ENCODE peak calls at places on chromosomes 3 and 15, in five cellular contexts. One of them, this sample, is unnamed. For H3K4me1, the result is how much of the 10 kb centered on the place peaks cover.

GRCh38 chr3:61111764-61112163 is 139.5 kb downstream of the FHIT start:
- DNase-seq in SK-N-SH: no peak
- DNase-seq in mesendoderm: no peak
- DNase-seq in prostate gland: no peak
- DNase-seq in transverse colon: peak
- DNase-seq in this sample: no peak

GRCh38 chr15:100159436-100159835 is 182.3 kb downstream of the ADAMTS17 start:
- DNase-seq in transverse colon: no peak
- DNase-seq in mesendoderm: no peak
- DNase-seq in prostate gland: no peak
- DNase-seq in SK-N-SH: no peak
- DNase-seq in this sample: no peak

GRCh38 chr3:45224824-45225464 is 1.1 kb downstream of the TMEM158 start:
- DNase-seq in transverse colon: peak
- DNase-seq in mesendoderm: peak
- DNase-seq in prostate gland: peak
- DNase-seq in SK-N-SH: peak
- DNase-seq in this sample: peak

GRCh38 chr3:61253756-61254155 is 2.5 kb upstream of the FHIT start:
- DNase-seq in mesendoderm: no peak
- DNase-seq in prostate gland: no peak
- DNase-seq in SK-N-SH: no peak
- DNase-seq in transverse colon: no peak
- DNase-seq in this sample: no peak

GRCh38 chr15:88491158-88491557 is 23.6 kb downstream of the MRPS11 start:
- DNase-seq in transverse colon: no peak
- DNase-seq in SK-N-SH: no peak
- DNase-seq in prostate gland: no peak
- DNase-seq in mesendoderm: no peak
- DNase-seq in this sample: no peak

GRCh38 chr15:36024066-36024465 is 478.1 kb upstream of the DPH6 start:
- DNase-seq in transverse colon: no peak
- DNase-seq in SK-N-SH: no peak
- DNase-seq in mesendoderm: no peak
- DNase-seq in prostate gland: no peak
- DNase-seq in this sample: no peak

GRCh38 chr15:32682569-32682968 is 35.2 kb upstream of the GREM1 start:
- DNase-seq in transverse colon: no peak
- DNase-seq in SK-N-SH: no peak
- DNase-seq in mesendoderm: no peak
- DNase-seq in prostate gland: no peak
- DNase-seq in this sample: no peak

GRCh38 chr3:105608623-105609022 is 241.9 kb downstream of the ALCAM start:
- DNase-seq in mesendoderm: peak
- DNase-seq in SK-N-SH: no peak
- DNase-seq in transverse colon: no peak
- DNase-seq in prostate gland: no peak
- DNase-seq in this sample: no peak

GRCh38 chr3:67329358-67329757 is 325.1 kb downstream of the SUCLG2 start:
- DNase-seq in transverse colon: no peak
- DNase-seq in prostate gland: no peak
- DNase-seq in mesendoderm: peak
- DNase-seq in SK-N-SH: no peak
- DNase-seq in this sample: no peak

GRCh38 chr3:109548192-109548938 is 211.0 kb upstream of the DPPA4 start:
- DNase-seq in SK-N-SH: no peak
- DNase-seq in prostate gland: no peak
- DNase-seq in transverse colon: no peak
- DNase-seq in mesendoderm: no peak
- DNase-seq in this sample: no peak

GRCh38 chr15:77852241-77853007 is 219.7 kb upstream of the LINGO1 start:
- DNase-seq in transverse colon: no peak
- DNase-seq in mesendoderm: no peak
- DNase-seq in SK-N-SH: no peak
- DNase-seq in prostate gland: no peak
- DNase-seq in this sample: no peak

GRCh38 chr3:155243512-155243921 is 50.0 kb downstream of the STRIT1 start:
- DNase-seq in transverse colon: no peak
- DNase-seq in prostate gland: no peak
- DNase-seq in mesendoderm: no peak
- DNase-seq in SK-N-SH: no peak
- DNase-seq in this sample: no peak

GRCh38 chr3:67109651-67110204 is 111.6 kb downstream of the KBTBD8 start:
- DNase-seq in prostate gland: no peak
- DNase-seq in mesendoderm: peak
- DNase-seq in transverse colon: no peak
- DNase-seq in SK-N-SH: peak
- DNase-seq in this sample: no peak

GRCh38 chr15:71538922-71539321 is 271.4 kb upstream of the NR2E3 start:
- DNase-seq in transverse colon: no peak
- DNase-seq in mesendoderm: no peak
- DNase-seq in SK-N-SH: no peak
- DNase-seq in prostate gland: no peak
- DNase-seq in this sample: no peak

GRCh38 chr3:52831500-52832301 is 1.2 kb upstream of the ITIH4 start:
- DNase-seq in prostate gland: peak
- DNase-seq in transverse colon: peak
- DNase-seq in mesendoderm: no peak
- DNase-seq in SK-N-SH: peak
- DNase-seq in this sample: peak

GRCh38 chr3:31213869-31214486 is 318.7 kb upstream of the STT3B start:
- DNase-seq in SK-N-SH: no peak
- DNase-seq in prostate gland: no peak
- DNase-seq in transverse colon: peak
- DNase-seq in mesendoderm: no peak
- DNase-seq in this sample: no peak

GRCh38 chr3:185362850-185363661 is at the start of gene MAP3K13:
- DNase-seq in mesendoderm: peak
- DNase-seq in prostate gland: peak
- DNase-seq in SK-N-SH: peak
- DNase-seq in transverse colon: peak
- DNase-seq in this sample: peak

GRCh38 chr15:67000896-67001295 is 64.5 kb upstream of the SMAD3 start:
- DNase-seq in prostate gland: no peak
- DNase-seq in SK-N-SH: no peak
- DNase-seq in mesendoderm: no peak
- DNase-seq in transverse colon: no peak
- DNase-seq in this sample: no peak

GRCh38 chr15:75573001-75573400 is 6.1 kb downstream of the PTPN9 start:
- DNase-seq in SK-N-SH: no peak
- DNase-seq in transverse colon: no peak
- DNase-seq in mesendoderm: peak
- DNase-seq in prostate gland: no peak
- DNase-seq in this sample: no peak

GRCh38 chr3:155270063-155270462 is 23.4 kb downstream of the STRIT1 start:
- DNase-seq in SK-N-SH: no peak
- DNase-seq in transverse colon: no peak
- DNase-seq in prostate gland: no peak
- DNase-seq in mesendoderm: no peak
- DNase-seq in this sample: no peak

GRCh38 chr15:67296684-67297083 is 42.1 kb downstream of the IQCH start:
- DNase-seq in transverse colon: no peak
- DNase-seq in prostate gland: no peak
- DNase-seq in SK-N-SH: no peak
- DNase-seq in mesendoderm: no peak
- DNase-seq in this sample: no peak

GRCh38 chr3:156677120-156677479 is 2.7 kb downstream of the TIPARP start:
- DNase-seq in mesendoderm: no peak
- DNase-seq in transverse colon: no peak
- DNase-seq in SK-N-SH: no peak
- DNase-seq in prostate gland: no peak
- DNase-seq in this sample: no peak

GRCh38 chr3:21942328-21942727 is 191.3 kb upstream of the ZNF385D start:
- DNase-seq in transverse colon: no peak
- DNase-seq in prostate gland: no peak
- DNase-seq in mesendoderm: no peak
- DNase-seq in SK-N-SH: no peak
- DNase-seq in this sample: no peak

GRCh38 chr3:186121968-186122367 is 13.1 kb upstream of the ETV5 start:
- DNase-seq in prostate gland: peak
- DNase-seq in SK-N-SH: no peak
- DNase-seq in transverse colon: no peak
- DNase-seq in mesendoderm: peak
- DNase-seq in this sample: no peak

GRCh38 chr15:94793641-94794040 is 562.3 kb downstream of the MCTP2 start:
- DNase-seq in mesendoderm: peak
- DNase-seq in transverse colon: no peak
- DNase-seq in prostate gland: no peak
- DNase-seq in SK-N-SH: no peak
- DNase-seq in this sample: no peak

GRCh38 chr15:33963831-33964664 is 4.2 kb upstream of the CHRM5 start:
- DNase-seq in prostate gland: no peak
- DNase-seq in mesendoderm: peak
- DNase-seq in transverse colon: no peak
- DNase-seq in SK-N-SH: peak
- DNase-seq in this sample: no peak

GRCh38 chr3:21722301-21722700 is 28.7 kb downstream of the ZNF385D start:
- DNase-seq in mesendoderm: no peak
- DNase-seq in transverse colon: no peak
- DNase-seq in prostate gland: no peak
- DNase-seq in SK-N-SH: no peak
- DNase-seq in this sample: no peak

GRCh38 chr15:49506341-49506740 is 83.3 kb downstream of the FGF7 start:
- DNase-seq in transverse colon: no peak
- DNase-seq in prostate gland: no peak
- DNase-seq in SK-N-SH: no peak
- DNase-seq in mesendoderm: no peak
- DNase-seq in this sample: no peak

GRCh38 chr3:139353920-139354556 is 10.2 kb downstream of the MRPS22 start:
- DNase-seq in mesendoderm: peak
- DNase-seq in SK-N-SH: peak
- DNase-seq in transverse colon: no peak
- DNase-seq in prostate gland: no peak
- DNase-seq in this sample: no peak
- H3K4me1 ChIP-seq in mesendoderm: under half
- H3K4me1 ChIP-seq in SK-N-SH: under half
- H3K4me1 ChIP-seq in transverse colon: under half
- H3K4me1 ChIP-seq in prostate gland: under half
- H3K4me1 ChIP-seq in this sample: under half

GRCh38 chr3:134361162-134361831 is 12.9 kb downstream of the AMOTL2 start:
- DNase-seq in transverse colon: peak
- DNase-seq in SK-N-SH: no peak
- DNase-seq in mesendoderm: no peak
- DNase-seq in prostate gland: no peak
- DNase-seq in this sample: peak
- H3K4me1 ChIP-seq in transverse colon: under half
- H3K4me1 ChIP-seq in SK-N-SH: half or more
- H3K4me1 ChIP-seq in mesendoderm: under half
- H3K4me1 ChIP-seq in prostate gland: under half
- H3K4me1 ChIP-seq in this sample: under half

DNA sequence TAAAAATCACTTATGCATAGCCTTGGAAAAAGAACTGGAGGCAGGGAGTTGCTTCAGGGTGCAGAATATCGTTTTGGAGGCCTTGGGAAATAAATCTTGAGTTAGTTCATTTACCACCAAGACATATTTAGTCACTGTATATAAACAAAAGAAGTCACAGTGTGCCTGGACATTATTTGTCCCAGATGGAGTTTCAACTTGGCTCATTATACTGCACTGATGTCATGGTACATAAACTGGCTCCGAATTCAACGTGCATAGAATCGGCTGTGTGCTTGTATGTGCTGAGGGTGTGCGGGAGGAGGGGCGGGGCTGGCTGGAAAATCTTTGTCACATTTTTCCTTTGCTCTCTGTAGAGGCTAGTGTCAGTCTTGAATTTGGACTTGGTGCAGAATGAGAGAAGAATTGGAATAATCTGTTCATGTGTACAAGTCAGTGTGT is 86.6 kb downstream of the FNDC3B start:
- DNase-seq in mesendoderm: no peak
- DNase-seq in SK-N-SH: no peak
- DNase-seq in transverse colon: peak
- DNase-seq in prostate gland: peak
- DNase-seq in this sample: peak
- H3K4me1 ChIP-seq in mesendoderm: under half
- H3K4me1 ChIP-seq in SK-N-SH: half or more
- H3K4me1 ChIP-seq in transverse colon: under half
- H3K4me1 ChIP-seq in prostate gland: under half
- H3K4me1 ChIP-seq in this sample: under half

DNA sequence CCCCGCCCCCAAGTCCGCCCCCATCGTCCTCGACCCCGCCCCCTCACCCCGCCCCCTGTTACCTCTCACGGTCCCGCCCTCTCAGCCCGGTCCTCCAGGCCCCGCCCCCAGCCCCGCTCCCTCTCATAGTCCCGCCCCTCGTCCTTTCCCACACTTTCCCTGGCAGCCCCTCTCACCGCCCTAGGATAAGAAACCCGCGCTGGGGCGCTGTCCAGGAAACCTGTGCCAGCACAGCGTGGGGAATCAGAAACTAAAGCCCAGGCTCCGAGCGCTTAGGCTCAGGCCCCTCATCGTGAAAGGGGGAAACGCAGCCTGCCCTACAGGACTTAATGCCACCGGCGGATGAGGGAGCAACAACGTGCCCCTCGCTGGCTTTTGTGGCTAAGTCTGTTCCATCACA is 20.9 kb downstream of the TRPM1 start:
- DNase-seq in transverse colon: peak
- DNase-seq in prostate gland: no peak
- DNase-seq in mesendoderm: peak
- DNase-seq in SK-N-SH: peak
- DNase-seq in this sample: peak
- H3K4me1 ChIP-seq in transverse colon: under half
- H3K4me1 ChIP-seq in prostate gland: under half
- H3K4me1 ChIP-seq in mesendoderm: under half
- H3K4me1 ChIP-seq in SK-N-SH: under half
- H3K4me1 ChIP-seq in this sample: under half

GRCh38 chr3:108123326-108123725 is 32.5 kb upstream of the CD47 start:
- DNase-seq in SK-N-SH: no peak
- DNase-seq in transverse colon: no peak
- DNase-seq in prostate gland: no peak
- DNase-seq in mesendoderm: no peak
- DNase-seq in this sample: no peak
- H3K4me1 ChIP-seq in SK-N-SH: under half
- H3K4me1 ChIP-seq in transverse colon: under half
- H3K4me1 ChIP-seq in prostate gland: under half
- H3K4me1 ChIP-seq in mesendoderm: under half
- H3K4me1 ChIP-seq in this sample: under half

GRCh38 chr15:65839985-65840384 is 29.3 kb upstream of the RAB11A start:
- DNase-seq in transverse colon: no peak
- DNase-seq in prostate gland: no peak
- DNase-seq in mesendoderm: no peak
- DNase-seq in SK-N-SH: no peak
- DNase-seq in this sample: no peak
- H3K4me1 ChIP-seq in transverse colon: under half
- H3K4me1 ChIP-seq in prostate gland: under half
- H3K4me1 ChIP-seq in mesendoderm: under half
- H3K4me1 ChIP-seq in SK-N-SH: under half
- H3K4me1 ChIP-seq in this sample: under half

DNA sequence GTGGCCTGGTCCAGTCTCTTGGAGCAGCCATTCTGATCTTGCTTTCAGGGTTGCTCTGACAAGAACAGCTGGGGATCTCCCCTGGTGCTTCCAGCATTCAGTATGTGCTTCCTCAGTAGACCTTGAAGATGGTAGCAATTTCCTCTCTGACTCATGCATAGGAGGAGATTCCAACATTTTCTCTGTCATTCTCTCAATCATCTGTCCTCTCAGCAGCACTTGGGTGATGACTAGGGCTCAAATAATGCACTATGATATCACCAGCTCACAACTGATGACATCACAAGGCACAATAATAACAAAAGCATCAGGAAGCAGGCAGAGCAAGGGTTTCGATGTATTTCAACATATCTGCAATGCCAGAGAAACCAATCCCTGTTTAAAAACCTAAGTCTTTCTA is 52.7 kb downstream of the NFKBIZ start:
- DNase-seq in transverse colon: no peak
- DNase-seq in prostate gland: no peak
- DNase-seq in SK-N-SH: no peak
- DNase-seq in mesendoderm: peak
- DNase-seq in this sample: no peak
- H3K4me1 ChIP-seq in transverse colon: under half
- H3K4me1 ChIP-seq in prostate gland: under half
- H3K4me1 ChIP-seq in SK-N-SH: under half
- H3K4me1 ChIP-seq in mesendoderm: under half
- H3K4me1 ChIP-seq in this sample: under half